ENCODE peak calls at places on chromosomes 6 and 20, in eight cellular contexts. D is fibroblast of the aortic adventitia; W is central memory CD4-positive, alpha-beta T cell; C is NCI-H1436; H is GM03348; S is NCI-H1092; M is AG10803; F is fibroblast of lung. E is an unnamed sample.

GRCh38 chr6:81787313-81788068 is 35.0 kb upstream of the TENT5A start:
- DNase-seq in D (peak), W (no peak), C (no peak), H (peak), S (no peak), M (peak), F (peak), E (peak)

GRCh38 chr6:85537055-85537494 is 56.6 kb downstream of the SNX14 start:
- DNase-seq in D (peak), W (peak), C (no peak), H (peak), S (no peak), M (peak), F (peak), E (peak)

GRCh38 chr20:44309763-44310663 is 989 bp downstream of the FITM2 start:
- DNase-seq in D (peak), W (no peak), C (no peak), H (peak), S (no peak), M (peak), F (peak), E (peak)

GRCh38 chr20:57851025-57851682 is 141.3 kb upstream of the PMEPA1 start:
- DNase-seq in D (no peak), W (no peak), C (no peak), H (no peak), S (no peak), M (no peak), F (no peak), E (no peak)

GRCh38 chr6:137722749-137723272 is 144.2 kb upstream of the TNFAIP3 start:
- DNase-seq in D (peak), W (no peak), C (no peak), H (no peak), S (no peak), M (peak), F (peak), E (no peak)

GRCh38 chr6:38909020-38909730 is 139.4 kb upstream of the GLP1R start:
- DNase-seq in D (no peak), W (no peak), C (no peak), H (no peak), S (no peak), M (no peak), F (peak), E (peak)

GRCh38 chr6:167760979-167761793 is 65.5 kb upstream of the AFDN start:
- DNase-seq in D (peak), W (no peak), C (no peak), H (no peak), S (no peak), M (no peak), F (peak), E (no peak)

GRCh38 chr6:131640100-131640499 is 3.0 kb downstream of the ENPP3 start:
- DNase-seq in D (no peak), W (no peak), C (no peak), H (no peak), S (no peak), M (no peak), F (no peak), E (no peak)

GRCh38 chr6:6711832-6712231 is 123.3 kb downstream of the LY86 start:
- DNase-seq in D (no peak), W (no peak), C (peak), H (no peak), S (no peak), M (no peak), F (no peak), E (no peak)

GRCh38 chr6:153170511-153170910 is 39.4 kb upstream of the RGS17 start:
- DNase-seq in D (peak), W (no peak), C (no peak), H (peak), S (no peak), M (peak), F (no peak), E (peak)

GRCh38 chr20:45235995-45236394 is 14.8 kb downstream of the SEMG2 start:
- DNase-seq in D (no peak), W (no peak), C (no peak), H (no peak), S (no peak), M (no peak), F (no peak), E (no peak)

GRCh38 chr20:25223179-25223661 is 24.7 kb upstream of the PYGB start:
- DNase-seq in D (peak), W (no peak), C (no peak), H (peak), S (no peak), M (peak), F (peak), E (peak)

GRCh38 chr6:3222506-3223038 is 4.9 kb downstream of the TUBB2B start:
- DNase-seq in D (no peak), W (no peak), C (no peak), H (no peak), S (no peak), M (no peak), F (no peak), E (no peak)

GRCh38 chr6:144087789-144088426 is 7.5 kb downstream of the SF3B5 start:
- DNase-seq in D (no peak), W (no peak), C (no peak), H (no peak), S (no peak), M (no peak), F (no peak), E (no peak)

GRCh38 chr20:4684837-4685413 is 36.8 kb upstream of the PRND start:
- DNase-seq in D (peak), W (no peak), C (no peak), H (no peak), S (no peak), M (no peak), F (peak), E (peak)

GRCh38 chr20:47187450-47188195 is 168.9 kb downstream of the ZMYND8 start:
- DNase-seq in D (no peak), W (peak), C (no peak), H (no peak), S (no peak), M (no peak), F (no peak), E (no peak)

GRCh38 chr6:131213501-131213990 is 78.3 kb downstream of the AKAP7 start:
- DNase-seq in D (peak), W (no peak), C (no peak), H (peak), S (no peak), M (peak), F (peak), E (no peak)

GRCh38 chr20:20668639-20669038 is 43.8 kb downstream of the RALGAPA2 start:
- DNase-seq in D (peak), W (no peak), C (no peak), H (peak), S (no peak), M (no peak), F (no peak), E (no peak)

GRCh38 chr6:110491644-110492317 is 15.4 kb upstream of the SLC22A16 start:
- DNase-seq in D (peak), W (no peak), C (no peak), H (peak), S (no peak), M (no peak), F (peak), E (peak)

GRCh38 chr20:57953638-57954037 is 243.8 kb upstream of the PMEPA1 start:
- DNase-seq in D (no peak), W (no peak), C (no peak), H (no peak), S (no peak), M (no peak), F (no peak), E (peak)

GRCh38 chr6:37540390-37540789 is 40.7 kb upstream of the CCDC167 start:
- DNase-seq in D (no peak), W (no peak), C (no peak), H (no peak), S (no peak), M (no peak), F (no peak), E (no peak)

E was measured in bronchial epithelial cell.